ENCODE peak calls at places on chromosomes 12 and 14, in four cellular contexts. One of them, this sample, is unnamed.

GRCh38 chr14:65137648-65138317 is 35.5 kb upstream of the MAX start:
- DNase-seq in RCC 7860: no peak
- DNase-seq in NCI-H226: peak
- DNase-seq in natural killer cell treated with Interleukin-12 subunit alpha and Interleukin-12 subunit beta and Interleukin-15 and Interleukin-18, amount 100 ng/mL, for 72 hours: no peak
- DNase-seq in this sample: no peak

GRCh38 chr12:105464426-105464825 is 133.9 kb downstream of the C12orf75 start:
- DNase-seq in RCC 7860: no peak
- DNase-seq in NCI-H226: no peak
- DNase-seq in natural killer cell treated with Interleukin-12 subunit alpha and Interleukin-12 subunit beta and Interleukin-15 and Interleukin-18, amount 100 ng/mL, for 72 hours: no peak
- DNase-seq in this sample: no peak

GRCh38 chr14:102749833-102750775 is 27.1 kb upstream of the TRAF3 start:
- DNase-seq in RCC 7860: no peak
- DNase-seq in NCI-H226: no peak
- DNase-seq in natural killer cell treated with Interleukin-12 subunit alpha and Interleukin-12 subunit beta and Interleukin-15 and Interleukin-18, amount 100 ng/mL, for 72 hours: no peak
- DNase-seq in this sample: no peak

GRCh38 chr14:20848316-20848954 is 42.8 kb upstream of the RNASE3 start:
- DNase-seq in RCC 7860: peak
- DNase-seq in NCI-H226: no peak
- DNase-seq in natural killer cell treated with Interleukin-12 subunit alpha and Interleukin-12 subunit beta and Interleukin-15 and Interleukin-18, amount 100 ng/mL, for 72 hours: no peak
- DNase-seq in this sample: peak

GRCh38 chr14:73787760-73788508 is 63.7 kb upstream of the PTGR2 start:
- DNase-seq in RCC 7860: peak
- DNase-seq in NCI-H226: no peak
- DNase-seq in natural killer cell treated with Interleukin-12 subunit alpha and Interleukin-12 subunit beta and Interleukin-15 and Interleukin-18, amount 100 ng/mL, for 72 hours: peak
- DNase-seq in this sample: peak

GRCh38 chr12:65699251-65699650 is 125.0 kb upstream of the HMGA2 start:
- DNase-seq in RCC 7860: no peak
- DNase-seq in NCI-H226: peak
- DNase-seq in natural killer cell treated with Interleukin-12 subunit alpha and Interleukin-12 subunit beta and Interleukin-15 and Interleukin-18, amount 100 ng/mL, for 72 hours: no peak
- DNase-seq in this sample: no peak

GRCh38 chr14:75134644-75135043 is 7.8 kb upstream of the NEK9 start:
- DNase-seq in RCC 7860: no peak
- DNase-seq in NCI-H226: no peak
- DNase-seq in natural killer cell treated with Interleukin-12 subunit alpha and Interleukin-12 subunit beta and Interleukin-15 and Interleukin-18, amount 100 ng/mL, for 72 hours: no peak
- DNase-seq in this sample: no peak

GRCh38 chr12:124898200-124898950 is 16.1 kb downstream of the UBC start:
- DNase-seq in RCC 7860: no peak
- DNase-seq in NCI-H226: no peak
- DNase-seq in natural killer cell treated with Interleukin-12 subunit alpha and Interleukin-12 subunit beta and Interleukin-15 and Interleukin-18, amount 100 ng/mL, for 72 hours: no peak
- DNase-seq in this sample: peak

GRCh38 chr14:54333511-54333910 is 63.3 kb upstream of the CDKN3 start:
- DNase-seq in RCC 7860: no peak
- DNase-seq in NCI-H226: no peak
- DNase-seq in natural killer cell treated with Interleukin-12 subunit alpha and Interleukin-12 subunit beta and Interleukin-15 and Interleukin-18, amount 100 ng/mL, for 72 hours: no peak
- DNase-seq in this sample: no peak

GRCh38 chr12:78403136-78403535 is 461.4 kb upstream of the SYT1 start:
- DNase-seq in RCC 7860: peak
- DNase-seq in NCI-H226: peak
- DNase-seq in natural killer cell treated with Interleukin-12 subunit alpha and Interleukin-12 subunit beta and Interleukin-15 and Interleukin-18, amount 100 ng/mL, for 72 hours: no peak
- DNase-seq in this sample: no peak

GRCh38 chr12:65313704-65314317 is 35.3 kb downstream of the MSRB3 start:
- DNase-seq in RCC 7860: peak
- DNase-seq in NCI-H226: peak
- DNase-seq in natural killer cell treated with Interleukin-12 subunit alpha and Interleukin-12 subunit beta and Interleukin-15 and Interleukin-18, amount 100 ng/mL, for 72 hours: no peak
- DNase-seq in this sample: peak

GRCh38 chr12:95611676-95612309 is 60.5 kb upstream of the USP44 start:
- DNase-seq in RCC 7860: no peak
- DNase-seq in NCI-H226: no peak
- DNase-seq in natural killer cell treated with Interleukin-12 subunit alpha and Interleukin-12 subunit beta and Interleukin-15 and Interleukin-18, amount 100 ng/mL, for 72 hours: no peak
- DNase-seq in this sample: peak

GRCh38 chr12:1920971-1921370 is 2.5 kb upstream of the CACNA2D4 start:
- DNase-seq in RCC 7860: no peak
- DNase-seq in NCI-H226: no peak
- DNase-seq in natural killer cell treated with Interleukin-12 subunit alpha and Interleukin-12 subunit beta and Interleukin-15 and Interleukin-18, amount 100 ng/mL, for 72 hours: no peak
- DNase-seq in this sample: no peak

GRCh38 chr12:51150777-51151176 is 22.2 kb downstream of the TFCP2 start:
- DNase-seq in RCC 7860: no peak
- DNase-seq in NCI-H226: no peak
- DNase-seq in natural killer cell treated with Interleukin-12 subunit alpha and Interleukin-12 subunit beta and Interleukin-15 and Interleukin-18, amount 100 ng/mL, for 72 hours: no peak
- DNase-seq in this sample: no peak

GRCh38 chr12:116037941-116038837 is 239.3 kb downstream of the MED13L start:
- DNase-seq in RCC 7860: peak
- DNase-seq in NCI-H226: peak
- DNase-seq in natural killer cell treated with Interleukin-12 subunit alpha and Interleukin-12 subunit beta and Interleukin-15 and Interleukin-18, amount 100 ng/mL, for 72 hours: no peak
- DNase-seq in this sample: peak

GRCh38 chr14:22835505-22835904 is 880 bp upstream of the MMP14 start:
- DNase-seq in RCC 7860: no peak
- DNase-seq in NCI-H226: no peak
- DNase-seq in natural killer cell treated with Interleukin-12 subunit alpha and Interleukin-12 subunit beta and Interleukin-15 and Interleukin-18, amount 100 ng/mL, for 72 hours: no peak
- DNase-seq in this sample: no peak

GRCh38 chr12:76275511-76276093 is 72.6 kb downstream of the BBS10 start:
- DNase-seq in RCC 7860: peak
- DNase-seq in NCI-H226: no peak
- DNase-seq in natural killer cell treated with Interleukin-12 subunit alpha and Interleukin-12 subunit beta and Interleukin-15 and Interleukin-18, amount 100 ng/mL, for 72 hours: no peak
- DNase-seq in this sample: no peak

GRCh38 chr12:22413592-22413991 is 79.1 kb upstream of the ST8SIA1 start:
- DNase-seq in RCC 7860: no peak
- DNase-seq in NCI-H226: no peak
- DNase-seq in natural killer cell treated with Interleukin-12 subunit alpha and Interleukin-12 subunit beta and Interleukin-15 and Interleukin-18, amount 100 ng/mL, for 72 hours: no peak
- DNase-seq in this sample: no peak

GRCh38 chr12:85367886-85368385 is 87.9 kb downstream of the ALX1 start:
- DNase-seq in RCC 7860: no peak
- DNase-seq in NCI-H226: no peak
- DNase-seq in natural killer cell treated with Interleukin-12 subunit alpha and Interleukin-12 subunit beta and Interleukin-15 and Interleukin-18, amount 100 ng/mL, for 72 hours: no peak
- DNase-seq in this sample: no peak

GRCh38 chr12:124345795-124346194 is 50.9 kb downstream of the RFLNA start:
- DNase-seq in RCC 7860: no peak
- DNase-seq in NCI-H226: no peak
- DNase-seq in natural killer cell treated with Interleukin-12 subunit alpha and Interleukin-12 subunit beta and Interleukin-15 and Interleukin-18, amount 100 ng/mL, for 72 hours: no peak
- DNase-seq in this sample: no peak

GRCh38 chr12:4434721-4435425 is 10.7 kb downstream of the FGF6 start:
- DNase-seq in RCC 7860: no peak
- DNase-seq in NCI-H226: no peak
- DNase-seq in natural killer cell treated with Interleukin-12 subunit alpha and Interleukin-12 subunit beta and Interleukin-15 and Interleukin-18, amount 100 ng/mL, for 72 hours: no peak
- DNase-seq in this sample: no peak

GRCh38 chr12:112198120-112198733 is 72.9 kb downstream of the TRAFD1 start:
- DNase-seq in RCC 7860: peak
- DNase-seq in NCI-H226: peak
- DNase-seq in natural killer cell treated with Interleukin-12 subunit alpha and Interleukin-12 subunit beta and Interleukin-15 and Interleukin-18, amount 100 ng/mL, for 72 hours: no peak
- DNase-seq in this sample: peak

GRCh38 chr12:122917508-122918227 is 21.7 kb upstream of the VPS37B start:
- DNase-seq in RCC 7860: no peak
- DNase-seq in NCI-H226: peak
- DNase-seq in natural killer cell treated with Interleukin-12 subunit alpha and Interleukin-12 subunit beta and Interleukin-15 and Interleukin-18, amount 100 ng/mL, for 72 hours: no peak
- DNase-seq in this sample: peak

GRCh38 chr12:50986961-50987737 is 34.8 kb downstream of the HIGD1C start:
- DNase-seq in RCC 7860: no peak
- DNase-seq in NCI-H226: peak
- DNase-seq in natural killer cell treated with Interleukin-12 subunit alpha and Interleukin-12 subunit beta and Interleukin-15 and Interleukin-18, amount 100 ng/mL, for 72 hours: no peak
- DNase-seq in this sample: peak

GRCh38 chr14:65100905-65101541 is 1.3 kb downstream of the MAX start:
- DNase-seq in RCC 7860: no peak
- DNase-seq in NCI-H226: no peak
- DNase-seq in natural killer cell treated with Interleukin-12 subunit alpha and Interleukin-12 subunit beta and Interleukin-15 and Interleukin-18, amount 100 ng/mL, for 72 hours: no peak
- DNase-seq in this sample: peak

GRCh38 chr14:52067873-52068740 is 752 bp downstream of the NID2 start:
- DNase-seq in RCC 7860: no peak
- DNase-seq in NCI-H226: no peak
- DNase-seq in natural killer cell treated with Interleukin-12 subunit alpha and Interleukin-12 subunit beta and Interleukin-15 and Interleukin-18, amount 100 ng/mL, for 72 hours: peak
- DNase-seq in this sample: peak

GRCh38 chr12:107337354-107338095 is 244.2 kb upstream of the CRY1 start:
- DNase-seq in RCC 7860: peak
- DNase-seq in NCI-H226: peak
- DNase-seq in natural killer cell treated with Interleukin-12 subunit alpha and Interleukin-12 subunit beta and Interleukin-15 and Interleukin-18, amount 100 ng/mL, for 72 hours: no peak
- DNase-seq in this sample: no peak

GRCh38 chr12:56998981-56999380 is 7.4 kb downstream of the ZBTB39 start:
- DNase-seq in RCC 7860: no peak
- DNase-seq in NCI-H226: no peak
- DNase-seq in natural killer cell treated with Interleukin-12 subunit alpha and Interleukin-12 subunit beta and Interleukin-15 and Interleukin-18, amount 100 ng/mL, for 72 hours: no peak
- DNase-seq in this sample: no peak

GRCh38 chr12:119446459-119446858 is 111.9 kb downstream of the CCDC60 start:
- DNase-seq in RCC 7860: peak
- DNase-seq in NCI-H226: peak
- DNase-seq in natural killer cell treated with Interleukin-12 subunit alpha and Interleukin-12 subunit beta and Interleukin-15 and Interleukin-18, amount 100 ng/mL, for 72 hours: no peak
- DNase-seq in this sample: no peak

GRCh38 chr14:97777622-97778021 is 980.4 kb downstream of the VRK1 start:
- DNase-seq in RCC 7860: no peak
- DNase-seq in NCI-H226: no peak
- DNase-seq in natural killer cell treated with Interleukin-12 subunit alpha and Interleukin-12 subunit beta and Interleukin-15 and Interleukin-18, amount 100 ng/mL, for 72 hours: no peak
- DNase-seq in this sample: no peak

GRCh38 chr12:109880938-109881337 is 597 bp upstream of the GLTP start:
- DNase-seq in RCC 7860: no peak
- DNase-seq in NCI-H226: no peak
- DNase-seq in natural killer cell treated with Interleukin-12 subunit alpha and Interleukin-12 subunit beta and Interleukin-15 and Interleukin-18, amount 100 ng/mL, for 72 hours: no peak
- DNase-seq in this sample: peak

GRCh38 chr14:61385002-61385685 is 63.8 kb downstream of the PRKCH start:
- DNase-seq in RCC 7860: no peak
- DNase-seq in NCI-H226: no peak
- DNase-seq in natural killer cell treated with Interleukin-12 subunit alpha and Interleukin-12 subunit beta and Interleukin-15 and Interleukin-18, amount 100 ng/mL, for 72 hours: no peak
- DNase-seq in this sample: no peak

GRCh38 chr14:69749956-69750355 is 17.0 kb upstream of the SRSF5 start:
- DNase-seq in RCC 7860: peak
- DNase-seq in NCI-H226: no peak
- DNase-seq in natural killer cell treated with Interleukin-12 subunit alpha and Interleukin-12 subunit beta and Interleukin-15 and Interleukin-18, amount 100 ng/mL, for 72 hours: no peak
- DNase-seq in this sample: no peak

GRCh38 chr12:5624873-5625272 is 193.0 kb downstream of the NTF3 start:
- DNase-seq in RCC 7860: no peak
- DNase-seq in NCI-H226: no peak
- DNase-seq in natural killer cell treated with Interleukin-12 subunit alpha and Interleukin-12 subunit beta and Interleukin-15 and Interleukin-18, amount 100 ng/mL, for 72 hours: no peak
- DNase-seq in this sample: no peak

GRCh38 chr12:50572760-50573159 is 68.0 kb downstream of the DIP2B start:
- DNase-seq in RCC 7860: no peak
- DNase-seq in NCI-H226: no peak
- DNase-seq in natural killer cell treated with Interleukin-12 subunit alpha and Interleukin-12 subunit beta and Interleukin-15 and Interleukin-18, amount 100 ng/mL, for 72 hours: no peak
- DNase-seq in this sample: no peak

This sample was measured in trophoblast cell.